ENCODE peak calls at places on chromosome 10, in eight cellular contexts. One of them, this sample, is unnamed. For H3K9me2, the result is how much of the 10 kb centered on the place peaks cover.

GRCh38 chr10:19946791-19947190 is 130.6 kb downstream of the PLXDC2 start:
- DNase-seq in PC-9: no peak
- DNase-seq in hepatocyte: no peak
- DNase-seq in PC-3: no peak
- DNase-seq in HCT116: no peak
- DNase-seq in SK-N-SH: no peak
- DNase-seq in GM23338: peak
- DNase-seq in MM.1S: no peak
- DNase-seq in this sample: peak

GRCh38 chr10:92689663-92690210 is at the start of gene HHEX:
- DNase-seq in hepatocyte: peak
- DNase-seq in PC-3: peak
- DNase-seq in MM.1S: peak
- DNase-seq in HCT116: peak
- DNase-seq in SK-N-SH: peak
- DNase-seq in PC-9: peak
- DNase-seq in GM23338: no peak
- DNase-seq in this sample: peak

GRCh38 chr10:52442576-52442975 is 128.5 kb downstream of the DKK1 start:
- DNase-seq in MM.1S: no peak
- DNase-seq in GM23338: no peak
- DNase-seq in hepatocyte: no peak
- DNase-seq in HCT116: no peak
- DNase-seq in PC-9: no peak
- DNase-seq in PC-3: peak
- DNase-seq in SK-N-SH: no peak
- DNase-seq in this sample: no peak

GRCh38 chr10:133481657-133482056 is 27.9 kb downstream of the SCART1 start:
- DNase-seq in PC-9: no peak
- DNase-seq in hepatocyte: no peak
- DNase-seq in PC-3: no peak
- DNase-seq in MM.1S: no peak
- DNase-seq in SK-N-SH: no peak
- DNase-seq in HCT116: no peak
- DNase-seq in GM23338: no peak
- DNase-seq in this sample: no peak

GRCh38 chr10:72935358-72935757 is 19.2 kb downstream of the PLA2G12B start:
- DNase-seq in PC-3: peak
- DNase-seq in SK-N-SH: no peak
- DNase-seq in PC-9: no peak
- DNase-seq in HCT116: peak
- DNase-seq in GM23338: no peak
- DNase-seq in hepatocyte: no peak
- DNase-seq in MM.1S: no peak
- DNase-seq in this sample: no peak

GRCh38 chr10:126063353-126063791 is 167.0 kb downstream of the FANK1 start:
- DNase-seq in GM23338: no peak
- DNase-seq in SK-N-SH: no peak
- DNase-seq in MM.1S: no peak
- DNase-seq in hepatocyte: no peak
- DNase-seq in PC-3: peak
- DNase-seq in PC-9: peak
- DNase-seq in HCT116: peak
- DNase-seq in this sample: no peak

GRCh38 chr10:44379907-44380306 is 5.0 kb downstream of the CXCL12 start:
- DNase-seq in SK-N-SH: no peak
- DNase-seq in HCT116: no peak
- DNase-seq in MM.1S: no peak
- DNase-seq in PC-9: no peak
- DNase-seq in PC-3: no peak
- DNase-seq in hepatocyte: no peak
- DNase-seq in GM23338: no peak
- DNase-seq in this sample: no peak

GRCh38 chr10:121942749-121943148 is 14.9 kb upstream of the ATE1 start:
- DNase-seq in PC-3: peak
- DNase-seq in hepatocyte: peak
- DNase-seq in GM23338: no peak
- DNase-seq in MM.1S: no peak
- DNase-seq in HCT116: no peak
- DNase-seq in SK-N-SH: no peak
- DNase-seq in PC-9: no peak
- DNase-seq in this sample: no peak

GRCh38 chr10:619710-620109 is 69.8 kb downstream of the DIP2C start:
- DNase-seq in HCT116: no peak
- DNase-seq in GM23338: no peak
- DNase-seq in hepatocyte: no peak
- DNase-seq in PC-3: no peak
- DNase-seq in SK-N-SH: no peak
- DNase-seq in PC-9: no peak
- DNase-seq in MM.1S: no peak
- DNase-seq in this sample: peak

GRCh38 chr10:22570733-22571430 is 143.5 kb downstream of the PIP4K2A start:
- DNase-seq in PC-9: no peak
- DNase-seq in GM23338: no peak
- DNase-seq in hepatocyte: no peak
- DNase-seq in SK-N-SH: no peak
- DNase-seq in PC-3: no peak
- DNase-seq in HCT116: no peak
- DNase-seq in MM.1S: no peak
- DNase-seq in this sample: no peak

GRCh38 chr10:73717564-73717963 is 19.7 kb upstream of the AGAP5 start:
- DNase-seq in SK-N-SH: no peak
- DNase-seq in PC-3: no peak
- DNase-seq in GM23338: no peak
- DNase-seq in MM.1S: peak
- DNase-seq in PC-9: no peak
- DNase-seq in hepatocyte: no peak
- DNase-seq in HCT116: no peak
- DNase-seq in this sample: peak

GRCh38 chr10:20767028-20767427 is 130.1 kb downstream of the NEBL start:
- DNase-seq in SK-N-SH: no peak
- DNase-seq in PC-9: no peak
- DNase-seq in HCT116: no peak
- DNase-seq in PC-3: peak
- DNase-seq in MM.1S: no peak
- DNase-seq in hepatocyte: no peak
- DNase-seq in GM23338: no peak
- DNase-seq in this sample: no peak

GRCh38 chr10:22713853-22714523 is 390 bp downstream of the PIP4K2A start:
- DNase-seq in GM23338: peak
- DNase-seq in PC-9: no peak
- DNase-seq in HCT116: no peak
- DNase-seq in hepatocyte: peak
- DNase-seq in MM.1S: peak
- DNase-seq in PC-3: peak
- DNase-seq in SK-N-SH: no peak
- DNase-seq in this sample: peak

GRCh38 chr10:24444337-24444736 is 235.4 kb downstream of the KIAA1217 start:
- DNase-seq in SK-N-SH: no peak
- DNase-seq in GM23338: no peak
- DNase-seq in MM.1S: no peak
- DNase-seq in PC-9: no peak
- DNase-seq in PC-3: peak
- DNase-seq in HCT116: no peak
- DNase-seq in hepatocyte: no peak
- DNase-seq in this sample: no peak

GRCh38 chr10:78378192-78378591 is 344.5 kb downstream of the RPS24 start:
- DNase-seq in hepatocyte: no peak
- DNase-seq in HCT116: no peak
- DNase-seq in PC-9: no peak
- DNase-seq in SK-N-SH: no peak
- DNase-seq in PC-3: no peak
- DNase-seq in GM23338: no peak
- DNase-seq in MM.1S: no peak
- DNase-seq in this sample: no peak
- H3K9me2 ChIP-seq in hepatocyte: under half
- H3K9me2 ChIP-seq in HCT116: under half
- H3K9me2 ChIP-seq in PC-9: under half
- H3K9me2 ChIP-seq in SK-N-SH: under half
- H3K9me2 ChIP-seq in PC-3: under half
- H3K9me2 ChIP-seq in GM23338: under half
- H3K9me2 ChIP-seq in MM.1S: under half
- H3K9me2 ChIP-seq in this sample: under half

DNA sequence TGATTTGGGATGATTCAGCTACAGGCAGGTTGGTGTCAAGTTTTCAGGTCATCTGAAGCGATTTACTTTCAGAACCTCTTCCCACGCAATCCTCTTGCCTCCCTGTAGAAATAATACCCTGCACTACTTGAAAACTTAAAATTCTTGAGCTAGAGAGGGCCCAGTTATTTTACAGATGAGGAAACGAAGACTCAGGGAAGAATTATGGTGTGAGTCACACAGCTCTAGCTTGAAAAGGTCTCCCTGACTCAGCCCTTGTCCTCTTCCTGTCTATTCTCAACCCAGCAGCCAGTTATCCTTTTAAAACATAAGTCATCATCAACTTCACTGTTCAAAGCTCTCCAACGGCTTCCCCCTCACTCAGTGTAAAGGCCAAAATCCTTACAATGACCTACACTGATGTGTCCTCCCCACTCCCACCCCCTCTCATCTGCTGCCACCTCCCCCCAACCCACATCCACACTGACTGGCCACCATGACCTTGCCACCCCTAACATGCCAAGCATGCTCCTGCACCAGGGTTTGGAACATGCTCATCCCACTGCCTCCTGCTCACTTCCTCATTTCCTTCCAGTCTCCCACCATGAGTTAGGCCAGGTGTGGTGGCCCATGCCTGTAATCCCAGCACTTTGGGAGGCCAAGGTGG is 3.4 kb downstream of the DNMBP start:
- DNase-seq in PC-3: peak
- DNase-seq in MM.1S: no peak
- DNase-seq in SK-N-SH: no peak
- DNase-seq in hepatocyte: peak
- DNase-seq in GM23338: no peak
- DNase-seq in HCT116: peak
- DNase-seq in PC-9: peak
- DNase-seq in this sample: peak
- H3K27ac ChIP-seq in PC-3: peak
- H3K27ac ChIP-seq in MM.1S: no peak
- H3K27ac ChIP-seq in SK-N-SH: peak
- H3K27ac ChIP-seq in hepatocyte: peak
- H3K27ac ChIP-seq in GM23338: no peak
- H3K27ac ChIP-seq in HCT116: peak
- H3K27ac ChIP-seq in PC-9: peak
- H3K27ac ChIP-seq in this sample: peak

GRCh38 chr10:116861796-116862195 is 12.5 kb downstream of the ENO4 start:
- DNase-seq in PC-9: no peak
- DNase-seq in HCT116: no peak
- DNase-seq in PC-3: no peak
- DNase-seq in SK-N-SH: no peak
- DNase-seq in MM.1S: no peak
- DNase-seq in hepatocyte: no peak
- DNase-seq in GM23338: no peak
- DNase-seq in this sample: no peak

GRCh38 chr10:116866066-116866465 is 16.8 kb downstream of the ENO4 start:
- DNase-seq in PC-3: no peak
- DNase-seq in GM23338: no peak
- DNase-seq in MM.1S: no peak
- DNase-seq in PC-9: no peak
- DNase-seq in HCT116: no peak
- DNase-seq in hepatocyte: no peak
- DNase-seq in SK-N-SH: no peak
- DNase-seq in this sample: no peak

GRCh38 chr10:116866987-116867595 is 17.8 kb downstream of the ENO4 start:
- DNase-seq in SK-N-SH: no peak
- DNase-seq in GM23338: no peak
- DNase-seq in MM.1S: no peak
- DNase-seq in PC-3: no peak
- DNase-seq in hepatocyte: no peak
- DNase-seq in HCT116: no peak
- DNase-seq in PC-9: no peak
- DNase-seq in this sample: no peak

GRCh38 chr10:116868722-116869121 is 19.4 kb downstream of the ENO4 start:
- DNase-seq in SK-N-SH: peak
- DNase-seq in PC-3: no peak
- DNase-seq in PC-9: no peak
- DNase-seq in MM.1S: no peak
- DNase-seq in HCT116: no peak
- DNase-seq in hepatocyte: no peak
- DNase-seq in GM23338: no peak
- DNase-seq in this sample: no peak

DNA sequence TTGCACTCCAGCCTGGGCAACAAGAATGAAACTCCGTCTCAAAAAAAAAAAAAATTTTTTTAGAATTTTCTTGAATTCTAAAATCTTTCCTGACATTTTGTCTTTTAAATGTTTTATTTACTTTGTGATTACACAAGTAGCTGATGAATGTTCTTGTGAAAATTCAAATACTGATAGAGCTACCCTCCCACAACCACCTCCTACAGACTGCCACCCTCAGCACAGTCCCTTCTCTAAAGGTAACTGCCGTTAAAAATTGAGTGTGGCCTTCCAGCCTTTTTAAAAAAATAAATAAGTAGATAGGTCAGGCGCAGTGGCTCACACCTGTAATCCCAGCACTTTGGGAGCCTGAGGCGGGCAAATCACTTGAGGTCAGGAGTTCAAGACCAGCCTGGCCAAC is 15.1 kb downstream of the ENO4 start:
- DNase-seq in PC-9: no peak
- DNase-seq in SK-N-SH: no peak
- DNase-seq in PC-3: no peak
- DNase-seq in MM.1S: no peak
- DNase-seq in HCT116: no peak
- DNase-seq in hepatocyte: no peak
- DNase-seq in GM23338: no peak
- DNase-seq in this sample: no peak
- TF ChIP-seq CTCF in PC-9: no peak
- TF ChIP-seq CTCF in SK-N-SH: no peak
- TF ChIP-seq CTCF in PC-3: no peak
- TF ChIP-seq CTCF in MM.1S: no peak
- TF ChIP-seq CTCF in HCT116: no peak
- TF ChIP-seq CTCF in hepatocyte: no peak
- TF ChIP-seq CTCF in GM23338: no peak
- TF ChIP-seq CTCF in this sample: no peak

GRCh38 chr10:71603190-71603589 is 116.4 kb downstream of the C10orf105 start:
- DNase-seq in GM23338: no peak
- DNase-seq in hepatocyte: no peak
- DNase-seq in PC-3: no peak
- DNase-seq in MM.1S: no peak
- DNase-seq in SK-N-SH: no peak
- DNase-seq in HCT116: no peak
- DNase-seq in PC-9: peak
- DNase-seq in this sample: no peak

GRCh38 chr10:71606721-71607430 is 112.7 kb downstream of the C10orf105 start:
- DNase-seq in PC-9: no peak
- DNase-seq in GM23338: no peak
- DNase-seq in HCT116: no peak
- DNase-seq in PC-3: no peak
- DNase-seq in hepatocyte: no peak
- DNase-seq in MM.1S: no peak
- DNase-seq in SK-N-SH: no peak
- DNase-seq in this sample: no peak

GRCh38 chr10:71603754-71604153 is 115.8 kb downstream of the C10orf105 start:
- DNase-seq in SK-N-SH: no peak
- DNase-seq in MM.1S: no peak
- DNase-seq in PC-9: no peak
- DNase-seq in GM23338: no peak
- DNase-seq in HCT116: no peak
- DNase-seq in PC-3: no peak
- DNase-seq in hepatocyte: no peak
- DNase-seq in this sample: no peak

GRCh38 chr10:71605263-71605962 is 114.2 kb downstream of the C10orf105 start:
- DNase-seq in HCT116: no peak
- DNase-seq in PC-9: no peak
- DNase-seq in GM23338: no peak
- DNase-seq in PC-3: no peak
- DNase-seq in MM.1S: no peak
- DNase-seq in SK-N-SH: no peak
- DNase-seq in hepatocyte: no peak
- DNase-seq in this sample: no peak

GRCh38 chr10:71604324-71605018 is 115.1 kb downstream of the C10orf105 start:
- DNase-seq in MM.1S: no peak
- DNase-seq in SK-N-SH: no peak
- DNase-seq in PC-3: peak
- DNase-seq in HCT116: no peak
- DNase-seq in hepatocyte: no peak
- DNase-seq in PC-9: peak
- DNase-seq in GM23338: no peak
- DNase-seq in this sample: no peak
- H3K9me2 ChIP-seq in MM.1S: under half
- H3K9me2 ChIP-seq in SK-N-SH: under half
- H3K9me2 ChIP-seq in PC-3: under half
- H3K9me2 ChIP-seq in HCT116: under half
- H3K9me2 ChIP-seq in hepatocyte: under half
- H3K9me2 ChIP-seq in PC-9: under half
- H3K9me2 ChIP-seq in GM23338: under half
- H3K9me2 ChIP-seq in this sample: under half